ENCODE peak calls at places on chromosomes 12 and 14, in four cellular contexts. One of them, this sample, is unnamed.

GRCh38 chr12:51980051-51980808 is 26.5 kb upstream of the TAMALIN start:
- DNase-seq in GM12878: no peak
- DNase-seq in IMR-90: peak
- DNase-seq in A549: peak
- DNase-seq in this sample: peak

GRCh38 chr12:131902332-131903241 is 8.2 kb downstream of the ULK1 start:
- DNase-seq in IMR-90: no peak
- DNase-seq in A549: no peak
- DNase-seq in GM12878: no peak
- DNase-seq in this sample: no peak

GRCh38 chr14:75196468-75196867 is 20.1 kb upstream of the TMED10 start:
- DNase-seq in A549: no peak
- DNase-seq in GM12878: no peak
- DNase-seq in IMR-90: no peak
- DNase-seq in this sample: no peak

GRCh38 chr14:72801381-72801812 is 92.5 kb downstream of the DPF3 start:
- DNase-seq in A549: peak
- DNase-seq in IMR-90: peak
- DNase-seq in GM12878: no peak
- DNase-seq in this sample: no peak

GRCh38 chr14:99936738-99937474 is 128.3 kb upstream of the EVL start:
- DNase-seq in GM12878: peak
- DNase-seq in IMR-90: no peak
- DNase-seq in A549: no peak
- DNase-seq in this sample: no peak

GRCh38 chr12:113271466-113271852 is 50.2 kb downstream of the TPCN1 start:
- DNase-seq in IMR-90: no peak
- DNase-seq in GM12878: no peak
- DNase-seq in A549: no peak
- DNase-seq in this sample: no peak

GRCh38 chr12:57902371-57903042 is 38.9 kb upstream of the ATP23 start:
- DNase-seq in GM12878: no peak
- DNase-seq in A549: no peak
- DNase-seq in IMR-90: peak
- DNase-seq in this sample: no peak

GRCh38 chr14:100392266-100392850 is 69.2 kb downstream of the SLC25A47 start:
- DNase-seq in A549: no peak
- DNase-seq in IMR-90: peak
- DNase-seq in GM12878: no peak
- DNase-seq in this sample: no peak

GRCh38 chr14:78164226-78164853 is 5.8 kb upstream of the NRXN3 start:
- DNase-seq in IMR-90: no peak
- DNase-seq in A549: peak
- DNase-seq in GM12878: no peak
- DNase-seq in this sample: peak

GRCh38 chr14:70784886-70785285 is 24.4 kb downstream of the MAP3K9 start:
- DNase-seq in A549: no peak
- DNase-seq in IMR-90: no peak
- DNase-seq in GM12878: no peak
- DNase-seq in this sample: no peak

GRCh38 chr12:11650697-11651281 is 1.3 kb downstream of the ETV6 start:
- DNase-seq in GM12878: peak
- DNase-seq in A549: no peak
- DNase-seq in IMR-90: peak
- DNase-seq in this sample: peak

GRCh38 chr12:24746021-24746671 is 202.8 kb downstream of the BCAT1 start:
- DNase-seq in GM12878: no peak
- DNase-seq in IMR-90: no peak
- DNase-seq in A549: no peak
- DNase-seq in this sample: no peak

GRCh38 chr12:106149096-106149784 is 10.5 kb upstream of the NUAK1 start:
- DNase-seq in A549: peak
- DNase-seq in IMR-90: peak
- DNase-seq in GM12878: no peak
- DNase-seq in this sample: no peak

GRCh38 chr12:30567082-30567481 is 128.6 kb downstream of the IPO8 start:
- DNase-seq in IMR-90: no peak
- DNase-seq in A549: no peak
- DNase-seq in GM12878: no peak
- DNase-seq in this sample: no peak

GRCh38 chr12:121857322-121858246 is 1.1 kb downstream of the HPD start:
- DNase-seq in IMR-90: no peak
- DNase-seq in GM12878: no peak
- DNase-seq in A549: no peak
- DNase-seq in this sample: no peak

GRCh38 chr12:79688376-79689040 is 2.3 kb downstream of the PAWR start:
- DNase-seq in GM12878: no peak
- DNase-seq in IMR-90: no peak
- DNase-seq in A549: no peak
- DNase-seq in this sample: no peak

GRCh38 chr14:101478796-101479410 is 82.4 kb upstream of the DIO3 start:
- DNase-seq in GM12878: no peak
- DNase-seq in A549: no peak
- DNase-seq in IMR-90: no peak
- DNase-seq in this sample: no peak

GRCh38 chr12:56804169-56804568 is 41.0 kb downstream of the HSD17B6 start:
- DNase-seq in A549: peak
- DNase-seq in GM12878: no peak
- DNase-seq in IMR-90: no peak
- DNase-seq in this sample: no peak

GRCh38 chr14:106729551-106729950 is 1203.2 kb downstream of the TMEM121 start:
- DNase-seq in GM12878: no peak
- DNase-seq in A549: no peak
- DNase-seq in IMR-90: no peak
- DNase-seq in this sample: no peak

GRCh38 chr12:25200703-25201102 is 5.7 kb downstream of the ETFRF1 start:
- DNase-seq in IMR-90: peak
- DNase-seq in GM12878: no peak
- DNase-seq in A549: no peak
- DNase-seq in this sample: no peak

GRCh38 chr12:1618489-1618888 is 10.5 kb upstream of the WNT5B start:
- DNase-seq in GM12878: no peak
- DNase-seq in IMR-90: peak
- DNase-seq in A549: no peak
- DNase-seq in this sample: no peak

GRCh38 chr12:63846249-63846967 is 1.9 kb downstream of the SRGAP1 start:
- DNase-seq in GM12878: no peak
- DNase-seq in A549: peak
- DNase-seq in IMR-90: no peak
- DNase-seq in this sample: peak

GRCh38 chr14:56145965-56146364 is 27.8 kb downstream of the PELI2 start:
- DNase-seq in GM12878: no peak
- DNase-seq in A549: peak
- DNase-seq in IMR-90: peak
- DNase-seq in this sample: no peak

GRCh38 chr12:104495786-104496185 is 39.0 kb downstream of the CHST11 start:
- DNase-seq in A549: no peak
- DNase-seq in GM12878: no peak
- DNase-seq in IMR-90: peak
- DNase-seq in this sample: no peak

GRCh38 chr14:65019944-65020566 is 33.4 kb downstream of the FNTB start:
- DNase-seq in IMR-90: peak
- DNase-seq in GM12878: no peak
- DNase-seq in A549: peak
- DNase-seq in this sample: peak

GRCh38 chr14:88852632-88853031 is 28.2 kb downstream of the TTC8 start:
- DNase-seq in A549: no peak
- DNase-seq in IMR-90: no peak
- DNase-seq in GM12878: no peak
- DNase-seq in this sample: peak

GRCh38 chr12:109927622-109928021 is 27.5 kb downstream of the TCHP start:
- DNase-seq in GM12878: no peak
- DNase-seq in IMR-90: peak
- DNase-seq in A549: peak
- DNase-seq in this sample: peak

GRCh38 chr14:35378638-35379568 is 25.6 kb downstream of the NFKBIA start:
- DNase-seq in A549: no peak
- DNase-seq in GM12878: no peak
- DNase-seq in IMR-90: no peak
- DNase-seq in this sample: no peak

GRCh38 chr14:26538176-26538575 is 59.7 kb downstream of the NOVA1 start:
- DNase-seq in GM12878: no peak
- DNase-seq in A549: no peak
- DNase-seq in IMR-90: no peak
- DNase-seq in this sample: no peak

GRCh38 chr14:31159682-31160296 is 47.8 kb downstream of the HECTD1 start:
- DNase-seq in GM12878: no peak
- DNase-seq in IMR-90: peak
- DNase-seq in A549: peak
- DNase-seq in this sample: no peak

GRCh38 chr14:55532645-55533309 is 47.2 kb upstream of the KTN1 start:
- DNase-seq in GM12878: no peak
- DNase-seq in IMR-90: no peak
- DNase-seq in A549: no peak
- DNase-seq in this sample: no peak

GRCh38 chr14:69539631-69540410 is 34.9 kb downstream of the CCDC177 start:
- DNase-seq in GM12878: no peak
- DNase-seq in IMR-90: peak
- DNase-seq in A549: peak
- DNase-seq in this sample: no peak

GRCh38 chr14:99289394-99290189 is 17.6 kb upstream of the BCL11B start:
- DNase-seq in A549: no peak
- DNase-seq in GM12878: no peak
- DNase-seq in IMR-90: no peak
- DNase-seq in this sample: no peak

GRCh38 chr14:56730468-56731145 is 79.7 kb downstream of the OTX2 start:
- DNase-seq in A549: no peak
- DNase-seq in GM12878: no peak
- DNase-seq in IMR-90: no peak
- DNase-seq in this sample: no peak

GRCh38 chr14:89276424-89276975 is 140.5 kb downstream of the FOXN3 start:
- DNase-seq in A549: no peak
- DNase-seq in GM12878: peak
- DNase-seq in IMR-90: peak
- DNase-seq in this sample: no peak

GRCh38 chr12:100611031-100611430 is 37.5 kb downstream of the GAS2L3 start:
- DNase-seq in GM12878: no peak
- DNase-seq in IMR-90: peak
- DNase-seq in A549: no peak
- DNase-seq in this sample: no peak
- TF ChIP-seq RCOR1 in GM12878: no peak
- TF ChIP-seq RCOR1 in IMR-90: no peak
- TF ChIP-seq RCOR1 in A549: no peak
- TF ChIP-seq RCOR1 in this sample: no peak

GRCh38 chr12:27554421-27555186 is 30.6 kb downstream of the PPFIBP1 start:
- DNase-seq in IMR-90: no peak
- DNase-seq in A549: peak
- DNase-seq in GM12878: no peak
- DNase-seq in this sample: no peak
- TF ChIP-seq RAD21 in IMR-90: no peak
- TF ChIP-seq RAD21 in A549: no peak
- TF ChIP-seq RAD21 in GM12878: no peak
- TF ChIP-seq RAD21 in this sample: no peak

DNA sequence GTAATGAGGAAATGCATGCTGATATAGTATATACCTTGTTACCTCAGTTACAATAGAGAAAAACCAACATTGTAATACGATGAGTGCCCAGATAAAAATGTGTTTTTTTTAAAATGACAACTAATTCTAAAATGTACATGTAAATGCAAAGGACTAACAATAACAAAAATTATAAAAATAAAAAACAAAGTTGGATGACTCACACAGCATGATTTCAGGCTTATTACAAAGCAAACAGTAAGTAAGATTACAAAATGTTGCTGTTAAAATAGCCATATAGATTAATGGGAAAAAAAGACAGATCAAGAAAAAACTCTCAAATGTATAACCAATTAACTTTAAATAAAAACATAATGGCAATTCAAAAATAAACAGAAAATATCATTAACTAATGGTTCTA is 1099.4 kb downstream of the FSCB start:
- DNase-seq in IMR-90: no peak
- DNase-seq in A549: no peak
- DNase-seq in GM12878: no peak
- DNase-seq in this sample: no peak
- TF ChIP-seq RCOR1 in IMR-90: no peak
- TF ChIP-seq RCOR1 in A549: no peak
- TF ChIP-seq RCOR1 in GM12878: no peak
- TF ChIP-seq RCOR1 in this sample: no peak

DNA sequence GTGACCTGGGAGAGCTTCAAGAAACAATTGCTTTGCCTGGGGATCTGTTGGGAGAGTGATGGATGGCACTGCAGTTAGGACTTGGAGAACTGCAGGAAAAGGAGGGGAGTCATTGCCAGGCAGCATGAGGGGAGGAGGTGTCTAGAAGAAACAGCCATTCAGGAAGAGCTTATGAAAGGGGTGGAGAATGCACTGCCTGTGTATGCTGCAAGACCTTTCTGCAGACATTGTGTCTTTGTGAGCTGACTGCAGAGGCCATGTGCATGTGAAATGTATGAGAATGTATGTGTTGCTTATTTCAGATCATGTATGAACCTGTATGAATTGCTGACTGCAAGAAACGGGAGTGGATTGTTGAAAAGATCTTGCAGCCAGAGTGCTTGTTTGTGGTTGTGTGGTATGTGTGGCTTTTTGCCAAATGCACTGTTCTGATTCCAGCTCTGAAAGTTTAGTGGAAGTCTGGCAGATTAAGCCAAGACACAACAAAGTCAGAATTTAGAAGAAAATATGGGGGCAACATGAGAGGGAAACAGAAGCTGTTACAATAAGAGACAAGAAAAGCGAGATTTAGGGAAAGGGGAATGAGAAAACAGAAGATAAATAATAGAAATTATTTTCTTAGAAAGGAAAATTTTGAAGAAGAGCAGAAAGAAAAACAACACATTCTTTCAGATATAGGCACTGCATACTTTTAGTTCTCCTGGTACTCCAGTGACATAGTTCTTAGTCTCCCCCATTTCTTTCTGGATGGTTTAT is 9.8 kb upstream of the RIMKLB start:
- DNase-seq in IMR-90: peak
- DNase-seq in A549: peak
- DNase-seq in GM12878: no peak
- DNase-seq in this sample: peak
- TF ChIP-seq RAD21 in IMR-90: no peak
- TF ChIP-seq RAD21 in A549: no peak
- TF ChIP-seq RAD21 in GM12878: no peak
- TF ChIP-seq RAD21 in this sample: no peak

GRCh38 chr12:50220357-50221061 is 53.3 kb upstream of the CERS5 start:
- DNase-seq in A549: peak
- DNase-seq in IMR-90: peak
- DNase-seq in GM12878: peak
- DNase-seq in this sample: peak
- TF ChIP-seq RCOR1 in A549: no peak
- TF ChIP-seq RCOR1 in IMR-90: no peak
- TF ChIP-seq RCOR1 in GM12878: no peak
- TF ChIP-seq RCOR1 in this sample: no peak